ENCODE peak calls at places on chromosomes 5 and 9, in eight cellular contexts. One of them, this sample, is unnamed.

GRCh38 chr5:78984020-78984610 is 995 bp downstream of the ARSB start:
- DNase-seq in HFF-Myc: no peak
- DNase-seq in fibroblast of pulmonary artery: no peak
- DNase-seq in A549: no peak
- DNase-seq in stomach: no peak
- DNase-seq in foreskin fibroblast: no peak
- DNase-seq in body of pancreas: no peak
- DNase-seq in choroid plexus epithelial cell: peak; percentile 32
- DNase-seq in this sample: no peak

GRCh38 chr5:152723482-152723881 is 318.4 kb upstream of the NMUR2 start:
- DNase-seq in A549: no peak
- DNase-seq in foreskin fibroblast: no peak
- DNase-seq in fibroblast of pulmonary artery: no peak
- DNase-seq in stomach: no peak
- DNase-seq in HFF-Myc: no peak
- DNase-seq in body of pancreas: no peak
- DNase-seq in choroid plexus epithelial cell: no peak
- DNase-seq in this sample: no peak

GRCh38 chr9:20611751-20612287 is 10.5 kb downstream of the MLLT3 start:
- DNase-seq in body of pancreas: no peak
- DNase-seq in foreskin fibroblast: peak; percentile 81
- DNase-seq in choroid plexus epithelial cell: peak; percentile 90
- DNase-seq in fibroblast of pulmonary artery: peak; percentile 82
- DNase-seq in HFF-Myc: no peak
- DNase-seq in stomach: no peak
- DNase-seq in A549: peak; percentile 90
- DNase-seq in this sample: no peak

GRCh38 chr5:82330921-82331320 is 52.8 kb upstream of the RPS23 start:
- DNase-seq in A549: no peak
- DNase-seq in body of pancreas: no peak
- DNase-seq in stomach: no peak
- DNase-seq in choroid plexus epithelial cell: no peak
- DNase-seq in foreskin fibroblast: no peak
- DNase-seq in fibroblast of pulmonary artery: no peak
- DNase-seq in HFF-Myc: no peak
- DNase-seq in this sample: no peak

GRCh38 chr5:107402881-107403280 is 267.9 kb downstream of the EFNA5 start:
- DNase-seq in choroid plexus epithelial cell: peak; percentile 27
- DNase-seq in body of pancreas: no peak
- DNase-seq in A549: no peak
- DNase-seq in foreskin fibroblast: no peak
- DNase-seq in HFF-Myc: no peak
- DNase-seq in stomach: no peak
- DNase-seq in fibroblast of pulmonary artery: no peak
- DNase-seq in this sample: no peak

GRCh38 chr5:165460911-165461310 is 1955.5 kb downstream of the MAT2B start:
- DNase-seq in foreskin fibroblast: no peak
- DNase-seq in HFF-Myc: no peak
- DNase-seq in choroid plexus epithelial cell: peak; percentile 20
- DNase-seq in stomach: no peak
- DNase-seq in A549: no peak
- DNase-seq in body of pancreas: no peak
- DNase-seq in fibroblast of pulmonary artery: no peak
- DNase-seq in this sample: no peak

GRCh38 chr5:55832446-55832845 is 18.7 kb upstream of the IL31RA start:
- DNase-seq in body of pancreas: no peak
- DNase-seq in fibroblast of pulmonary artery: no peak
- DNase-seq in stomach: no peak
- DNase-seq in foreskin fibroblast: no peak
- DNase-seq in HFF-Myc: no peak
- DNase-seq in A549: no peak
- DNase-seq in choroid plexus epithelial cell: no peak
- DNase-seq in this sample: no peak

GRCh38 chr9:32128546-32128945 is 255.9 kb upstream of the ACO1 start:
- DNase-seq in fibroblast of pulmonary artery: no peak
- DNase-seq in body of pancreas: no peak
- DNase-seq in A549: no peak
- DNase-seq in choroid plexus epithelial cell: no peak
- DNase-seq in foreskin fibroblast: no peak
- DNase-seq in HFF-Myc: no peak
- DNase-seq in stomach: no peak
- DNase-seq in this sample: no peak

GRCh38 chr9:129494113-129494789 is 126.7 kb downstream of the C9orf50 start:
- DNase-seq in choroid plexus epithelial cell: no peak
- DNase-seq in HFF-Myc: no peak
- DNase-seq in stomach: peak; percentile 76
- DNase-seq in foreskin fibroblast: no peak
- DNase-seq in fibroblast of pulmonary artery: no peak
- DNase-seq in body of pancreas: peak; percentile 86
- DNase-seq in A549: no peak
- DNase-seq in this sample: no peak

GRCh38 chr9:121568541-121569265 is 69.1 kb upstream of the GGTA1 start:
- DNase-seq in foreskin fibroblast: no peak
- DNase-seq in stomach: no peak
- DNase-seq in HFF-Myc: no peak
- DNase-seq in choroid plexus epithelial cell: no peak
- DNase-seq in fibroblast of pulmonary artery: peak; percentile 25
- DNase-seq in body of pancreas: peak; percentile 64
- DNase-seq in A549: no peak
- DNase-seq in this sample: no peak

GRCh38 chr9:125764198-125764597 is 17.0 kb downstream of the PBX3 start:
- DNase-seq in HFF-Myc: no peak
- DNase-seq in foreskin fibroblast: no peak
- DNase-seq in fibroblast of pulmonary artery: no peak
- DNase-seq in choroid plexus epithelial cell: no peak
- DNase-seq in A549: no peak
- DNase-seq in stomach: no peak
- DNase-seq in body of pancreas: no peak
- DNase-seq in this sample: no peak

GRCh38 chr9:125766468-125767221 is 19.5 kb downstream of the PBX3 start:
- DNase-seq in fibroblast of pulmonary artery: no peak
- DNase-seq in foreskin fibroblast: no peak
- DNase-seq in body of pancreas: no peak
- DNase-seq in choroid plexus epithelial cell: no peak
- DNase-seq in A549: no peak
- DNase-seq in stomach: no peak
- DNase-seq in HFF-Myc: no peak
- DNase-seq in this sample: no peak

GRCh38 chr9:125768803-125769202 is 21.6 kb downstream of the PBX3 start:
- DNase-seq in foreskin fibroblast: no peak
- DNase-seq in stomach: no peak
- DNase-seq in fibroblast of pulmonary artery: no peak
- DNase-seq in A549: no peak
- DNase-seq in body of pancreas: no peak
- DNase-seq in choroid plexus epithelial cell: no peak
- DNase-seq in HFF-Myc: no peak
- DNase-seq in this sample: no peak

GRCh38 chr9:125771037-125771436 is 23.9 kb downstream of the PBX3 start:
- DNase-seq in choroid plexus epithelial cell: no peak
- DNase-seq in A549: no peak
- DNase-seq in stomach: no peak
- DNase-seq in foreskin fibroblast: no peak
- DNase-seq in fibroblast of pulmonary artery: no peak
- DNase-seq in body of pancreas: no peak
- DNase-seq in HFF-Myc: no peak
- DNase-seq in this sample: no peak

GRCh38 chr9:125767349-125767748 is 20.2 kb downstream of the PBX3 start:
- DNase-seq in stomach: no peak
- DNase-seq in body of pancreas: no peak
- DNase-seq in choroid plexus epithelial cell: no peak
- DNase-seq in HFF-Myc: no peak
- DNase-seq in fibroblast of pulmonary artery: no peak
- DNase-seq in foreskin fibroblast: no peak
- DNase-seq in A549: no peak
- DNase-seq in this sample: no peak
- H3K4me3 ChIP-seq in stomach: no peak overlapping the region
- H3K4me3 ChIP-seq in body of pancreas: no peak overlapping the region
- H3K4me3 ChIP-seq in choroid plexus epithelial cell: no peak overlapping the region
- H3K4me3 ChIP-seq in HFF-Myc: no peak overlapping the region
- H3K4me3 ChIP-seq in fibroblast of pulmonary artery: no peak overlapping the region
- H3K4me3 ChIP-seq in foreskin fibroblast: no peak overlapping the region
- H3K4me3 ChIP-seq in A549: no peak overlapping the region
- H3K4me3 ChIP-seq in this sample: no peak overlapping the region

DNA sequence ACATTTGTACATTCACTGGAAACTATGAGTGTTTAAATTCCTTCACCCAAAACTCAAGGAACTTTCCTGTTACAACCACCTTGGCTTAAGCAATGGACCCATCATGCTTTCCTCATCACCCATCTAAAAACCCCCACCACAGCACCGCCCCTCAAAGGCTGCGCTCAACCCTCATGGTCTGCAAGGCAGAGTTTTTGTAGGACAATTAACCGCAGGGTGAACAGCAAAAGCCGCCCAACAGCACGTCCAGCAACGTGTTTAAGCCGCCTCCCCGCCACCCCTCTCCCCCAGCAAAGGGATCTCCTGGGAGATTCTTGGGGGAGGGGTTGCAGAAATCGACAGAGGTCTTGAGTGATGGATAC is 2.0 kb downstream of the ROR2 start:
- DNase-seq in fibroblast of pulmonary artery: peak; percentile 56
- DNase-seq in foreskin fibroblast: no peak
- DNase-seq in body of pancreas: no peak
- DNase-seq in stomach: no peak
- DNase-seq in choroid plexus epithelial cell: peak; percentile 78
- DNase-seq in A549: no peak
- DNase-seq in HFF-Myc: no peak
- DNase-seq in this sample: no peak
- TF ChIP-seq CTCF in fibroblast of pulmonary artery: no peak
- TF ChIP-seq CTCF in foreskin fibroblast: no peak
- TF ChIP-seq CTCF in body of pancreas: no peak
- TF ChIP-seq CTCF in stomach: no peak
- TF ChIP-seq CTCF in choroid plexus epithelial cell: no peak
- TF ChIP-seq CTCF in A549: no peak
- TF ChIP-seq CTCF in HFF-Myc: no peak
- TF ChIP-seq CTCF in this sample: no peak

GRCh38 chr9:119086590-119086989 is 282.6 kb downstream of the BRINP1 start:
- DNase-seq in body of pancreas: no peak
- DNase-seq in stomach: no peak
- DNase-seq in choroid plexus epithelial cell: no peak
- DNase-seq in foreskin fibroblast: no peak
- DNase-seq in HFF-Myc: no peak
- DNase-seq in fibroblast of pulmonary artery: no peak
- DNase-seq in A549: no peak
- DNase-seq in this sample: no peak
- H3K4me3 ChIP-seq in body of pancreas: no peak overlapping the region
- H3K4me3 ChIP-seq in stomach: no peak overlapping the region
- H3K4me3 ChIP-seq in choroid plexus epithelial cell: no peak overlapping the region
- H3K4me3 ChIP-seq in foreskin fibroblast: no peak overlapping the region
- H3K4me3 ChIP-seq in HFF-Myc: no peak overlapping the region
- H3K4me3 ChIP-seq in fibroblast of pulmonary artery: no peak overlapping the region
- H3K4me3 ChIP-seq in A549: no peak overlapping the region
- H3K4me3 ChIP-seq in this sample: no peak overlapping the region

GRCh38 chr9:1837453-1838084 is 177.6 kb upstream of the SMARCA2 start:
- DNase-seq in HFF-Myc: peak; percentile 11
- DNase-seq in body of pancreas: peak; percentile 17
- DNase-seq in A549: peak; percentile 49
- DNase-seq in foreskin fibroblast: peak; percentile 41
- DNase-seq in fibroblast of pulmonary artery: peak; percentile 17
- DNase-seq in choroid plexus epithelial cell: peak; percentile 13
- DNase-seq in stomach: no peak
- DNase-seq in this sample: peak; percentile 29
- TF ChIP-seq CTCF in HFF-Myc: peak; percentile 63
- TF ChIP-seq CTCF in body of pancreas: peak; percentile 26
- TF ChIP-seq CTCF in A549: peak; percentile 32
- TF ChIP-seq CTCF in foreskin fibroblast: peak; percentile 46
- TF ChIP-seq CTCF in fibroblast of pulmonary artery: peak; percentile 38
- TF ChIP-seq CTCF in choroid plexus epithelial cell: peak; percentile 17
- TF ChIP-seq CTCF in stomach: no peak
- TF ChIP-seq CTCF in this sample: peak; percentile 84

This sample was measured in GM12864.